ENCODE peak calls at places on chromosome 21, in nine cellular contexts. One of them, this sample, is unnamed.

GRCh38 chr21:45295576-45296365 is 8.1 kb upstream of the POFUT2 start:
- DNase-seq in activated CD4-positive, alpha-beta T cell treated with anti-CD3 and anti-CD28 coated beads for 48 hours: no peak
- DNase-seq in AML-193: no peak
- DNase-seq in effector memory CD8-positive, alpha-beta T cell: no peak
- DNase-seq in HEK293T: no peak
- DNase-seq in NCI-H2029 treated with DMSO at 0.1 percent for 48 hours: no peak
- DNase-seq in omental fat pad: no peak
- DNase-seq in GM10248: no peak
- DNase-seq in mesendoderm: no peak
- DNase-seq in this sample: no peak

GRCh38 chr21:41605178-41605933 is 97.4 kb upstream of the TMPRSS2 start:
- DNase-seq in activated CD4-positive, alpha-beta T cell treated with anti-CD3 and anti-CD28 coated beads for 48 hours: no peak
- DNase-seq in AML-193: no peak
- DNase-seq in effector memory CD8-positive, alpha-beta T cell: no peak
- DNase-seq in HEK293T: no peak
- DNase-seq in NCI-H2029 treated with DMSO at 0.1 percent for 48 hours: peak; percentile 49
- DNase-seq in omental fat pad: no peak
- DNase-seq in GM10248: no peak
- DNase-seq in mesendoderm: no peak
- DNase-seq in this sample: no peak

GRCh38 chr21:28805885-28806284 is 186.8 kb downstream of the LTN1 start:
- DNase-seq in activated CD4-positive, alpha-beta T cell treated with anti-CD3 and anti-CD28 coated beads for 48 hours: no peak
- DNase-seq in AML-193: no peak
- DNase-seq in effector memory CD8-positive, alpha-beta T cell: no peak
- DNase-seq in HEK293T: no peak
- DNase-seq in NCI-H2029 treated with DMSO at 0.1 percent for 48 hours: no peak
- DNase-seq in omental fat pad: no peak
- DNase-seq in GM10248: no peak
- DNase-seq in mesendoderm: no peak
- DNase-seq in this sample: no peak

GRCh38 chr21:35599164-35599563 is 461.2 kb downstream of the SETD4 start:
- DNase-seq in activated CD4-positive, alpha-beta T cell treated with anti-CD3 and anti-CD28 coated beads for 48 hours: no peak
- DNase-seq in AML-193: no peak
- DNase-seq in effector memory CD8-positive, alpha-beta T cell: no peak
- DNase-seq in HEK293T: no peak
- DNase-seq in NCI-H2029 treated with DMSO at 0.1 percent for 48 hours: no peak
- DNase-seq in omental fat pad: no peak
- DNase-seq in GM10248: no peak
- DNase-seq in mesendoderm: no peak
- DNase-seq in this sample: no peak

GRCh38 chr21:42505090-42505726 is 8.4 kb upstream of the SLC37A1 start:
- DNase-seq in activated CD4-positive, alpha-beta T cell treated with anti-CD3 and anti-CD28 coated beads for 48 hours: no peak
- DNase-seq in AML-193: no peak
- DNase-seq in effector memory CD8-positive, alpha-beta T cell: no peak
- DNase-seq in HEK293T: no peak
- DNase-seq in NCI-H2029 treated with DMSO at 0.1 percent for 48 hours: no peak
- DNase-seq in omental fat pad: no peak
- DNase-seq in GM10248: peak; percentile 79
- DNase-seq in mesendoderm: no peak
- DNase-seq in this sample: no peak

GRCh38 chr21:45277101-45278045 is 10.3 kb downstream of the POFUT2 start:
- DNase-seq in activated CD4-positive, alpha-beta T cell treated with anti-CD3 and anti-CD28 coated beads for 48 hours: no peak
- DNase-seq in AML-193: no peak
- DNase-seq in effector memory CD8-positive, alpha-beta T cell: no peak
- DNase-seq in HEK293T: no peak
- DNase-seq in NCI-H2029 treated with DMSO at 0.1 percent for 48 hours: no peak
- DNase-seq in omental fat pad: no peak
- DNase-seq in GM10248: no peak
- DNase-seq in mesendoderm: no peak
- DNase-seq in this sample: no peak

GRCh38 chr21:45581322-45581712 is 39.1 kb upstream of the SLC19A1 start:
- DNase-seq in activated CD4-positive, alpha-beta T cell treated with anti-CD3 and anti-CD28 coated beads for 48 hours: no peak
- DNase-seq in AML-193: no peak
- DNase-seq in effector memory CD8-positive, alpha-beta T cell: no peak
- DNase-seq in HEK293T: no peak
- DNase-seq in NCI-H2029 treated with DMSO at 0.1 percent for 48 hours: no peak
- DNase-seq in omental fat pad: no peak
- DNase-seq in GM10248: no peak
- DNase-seq in mesendoderm: no peak
- DNase-seq in this sample: no peak

GRCh38 chr21:45981154-45981606 is 390 bp upstream of the COL6A1 start:
- DNase-seq in activated CD4-positive, alpha-beta T cell treated with anti-CD3 and anti-CD28 coated beads for 48 hours: peak; percentile 63
- DNase-seq in AML-193: peak; percentile 15
- DNase-seq in effector memory CD8-positive, alpha-beta T cell: peak; percentile 36
- DNase-seq in HEK293T: peak; percentile 91
- DNase-seq in NCI-H2029 treated with DMSO at 0.1 percent for 48 hours: no peak
- DNase-seq in omental fat pad: no peak
- DNase-seq in GM10248: peak; percentile 64
- DNase-seq in mesendoderm: peak; percentile 97
- DNase-seq in this sample: peak; percentile 66

GRCh38 chr21:14956826-14957225 is 108.0 kb downstream of the NRIP1 start:
- DNase-seq in activated CD4-positive, alpha-beta T cell treated with anti-CD3 and anti-CD28 coated beads for 48 hours: no peak
- DNase-seq in AML-193: no peak
- DNase-seq in effector memory CD8-positive, alpha-beta T cell: no peak
- DNase-seq in HEK293T: no peak
- DNase-seq in NCI-H2029 treated with DMSO at 0.1 percent for 48 hours: no peak
- DNase-seq in omental fat pad: no peak
- DNase-seq in GM10248: no peak
- DNase-seq in mesendoderm: no peak
- DNase-seq in this sample: no peak

GRCh38 chr21:27220416-27220815 is 253.5 kb upstream of the ADAMTS5 start:
- DNase-seq in activated CD4-positive, alpha-beta T cell treated with anti-CD3 and anti-CD28 coated beads for 48 hours: no peak
- DNase-seq in AML-193: no peak
- DNase-seq in effector memory CD8-positive, alpha-beta T cell: no peak
- DNase-seq in HEK293T: no peak
- DNase-seq in NCI-H2029 treated with DMSO at 0.1 percent for 48 hours: no peak
- DNase-seq in omental fat pad: no peak
- DNase-seq in GM10248: no peak
- DNase-seq in mesendoderm: no peak
- DNase-seq in this sample: no peak

GRCh38 chr21:42081931-42082381 is 10.8 kb downstream of the UMODL1 start:
- DNase-seq in activated CD4-positive, alpha-beta T cell treated with anti-CD3 and anti-CD28 coated beads for 48 hours: no peak
- DNase-seq in AML-193: no peak
- DNase-seq in effector memory CD8-positive, alpha-beta T cell: no peak
- DNase-seq in HEK293T: no peak
- DNase-seq in NCI-H2029 treated with DMSO at 0.1 percent for 48 hours: no peak
- DNase-seq in omental fat pad: no peak
- DNase-seq in GM10248: no peak
- DNase-seq in mesendoderm: no peak
- DNase-seq in this sample: no peak

GRCh38 chr21:26715878-26716506 is 129.2 kb downstream of the ADAMTS1 start:
- DNase-seq in activated CD4-positive, alpha-beta T cell treated with anti-CD3 and anti-CD28 coated beads for 48 hours: peak; percentile 39
- DNase-seq in AML-193: peak; percentile 11
- DNase-seq in effector memory CD8-positive, alpha-beta T cell: no peak
- DNase-seq in HEK293T: peak; percentile 81
- DNase-seq in NCI-H2029 treated with DMSO at 0.1 percent for 48 hours: peak; percentile 15
- DNase-seq in omental fat pad: no peak
- DNase-seq in GM10248: peak; percentile 20
- DNase-seq in mesendoderm: peak; percentile 82
- DNase-seq in this sample: peak; percentile 23

GRCh38 chr21:45137612-45137937 is 63.2 kb downstream of the ADARB1 start:
- DNase-seq in activated CD4-positive, alpha-beta T cell treated with anti-CD3 and anti-CD28 coated beads for 48 hours: no peak
- DNase-seq in AML-193: no peak
- DNase-seq in effector memory CD8-positive, alpha-beta T cell: no peak
- DNase-seq in HEK293T: no peak
- DNase-seq in NCI-H2029 treated with DMSO at 0.1 percent for 48 hours: no peak
- DNase-seq in omental fat pad: no peak
- DNase-seq in GM10248: no peak
- DNase-seq in mesendoderm: no peak
- DNase-seq in this sample: no peak

GRCh38 chr21:16794944-16795343 is 717.9 kb upstream of the CXADR start:
- DNase-seq in activated CD4-positive, alpha-beta T cell treated with anti-CD3 and anti-CD28 coated beads for 48 hours: no peak
- DNase-seq in AML-193: no peak
- DNase-seq in effector memory CD8-positive, alpha-beta T cell: no peak
- DNase-seq in HEK293T: no peak
- DNase-seq in NCI-H2029 treated with DMSO at 0.1 percent for 48 hours: no peak
- DNase-seq in omental fat pad: peak; percentile 32
- DNase-seq in GM10248: no peak
- DNase-seq in mesendoderm: peak; percentile 11
- DNase-seq in this sample: no peak

GRCh38 chr21:29299906-29300546 is 1.3 kb downstream of the BACH1 start:
- DNase-seq in activated CD4-positive, alpha-beta T cell treated with anti-CD3 and anti-CD28 coated beads for 48 hours: peak; percentile 66
- DNase-seq in AML-193: peak; percentile 71
- DNase-seq in effector memory CD8-positive, alpha-beta T cell: peak; percentile 21
- DNase-seq in HEK293T: peak; percentile 33
- DNase-seq in NCI-H2029 treated with DMSO at 0.1 percent for 48 hours: peak; percentile 95
- DNase-seq in omental fat pad: no peak
- DNase-seq in GM10248: peak; percentile 53
- DNase-seq in mesendoderm: peak; percentile 89
- DNase-seq in this sample: peak; percentile 33

GRCh38 chr21:16084776-16085364 is 355.1 kb downstream of the USP25 start:
- DNase-seq in activated CD4-positive, alpha-beta T cell treated with anti-CD3 and anti-CD28 coated beads for 48 hours: no peak
- DNase-seq in AML-193: no peak
- DNase-seq in effector memory CD8-positive, alpha-beta T cell: no peak
- DNase-seq in HEK293T: peak; percentile 37
- DNase-seq in NCI-H2029 treated with DMSO at 0.1 percent for 48 hours: no peak
- DNase-seq in omental fat pad: no peak
- DNase-seq in GM10248: no peak
- DNase-seq in mesendoderm: no peak
- DNase-seq in this sample: no peak

GRCh38 chr21:45632897-45633260 is 10.6 kb upstream of the PCBP3 start:
- DNase-seq in activated CD4-positive, alpha-beta T cell treated with anti-CD3 and anti-CD28 coated beads for 48 hours: no peak
- DNase-seq in AML-193: no peak
- DNase-seq in effector memory CD8-positive, alpha-beta T cell: no peak
- DNase-seq in HEK293T: no peak
- DNase-seq in NCI-H2029 treated with DMSO at 0.1 percent for 48 hours: no peak
- DNase-seq in omental fat pad: no peak
- DNase-seq in GM10248: no peak
- DNase-seq in mesendoderm: no peak
- DNase-seq in this sample: no peak

GRCh38 chr21:17783816-17784598 is 35.1 kb downstream of the C21orf91 start:
- DNase-seq in activated CD4-positive, alpha-beta T cell treated with anti-CD3 and anti-CD28 coated beads for 48 hours: no peak
- DNase-seq in AML-193: peak; percentile 89
- DNase-seq in effector memory CD8-positive, alpha-beta T cell: no peak
- DNase-seq in HEK293T: no peak
- DNase-seq in NCI-H2029 treated with DMSO at 0.1 percent for 48 hours: no peak
- DNase-seq in omental fat pad: no peak
- DNase-seq in GM10248: peak; percentile 26
- DNase-seq in mesendoderm: no peak
- DNase-seq in this sample: no peak

GRCh38 chr21:38756746-38757145 is 49.0 kb upstream of the ETS2 start:
- DNase-seq in activated CD4-positive, alpha-beta T cell treated with anti-CD3 and anti-CD28 coated beads for 48 hours: no peak
- DNase-seq in AML-193: no peak
- DNase-seq in effector memory CD8-positive, alpha-beta T cell: no peak
- DNase-seq in HEK293T: no peak
- DNase-seq in NCI-H2029 treated with DMSO at 0.1 percent for 48 hours: no peak
- DNase-seq in omental fat pad: no peak
- DNase-seq in GM10248: no peak
- DNase-seq in mesendoderm: no peak
- DNase-seq in this sample: no peak

GRCh38 chr21:42671778-42672593 is 18.6 kb downstream of the PDE9A start:
- DNase-seq in activated CD4-positive, alpha-beta T cell treated with anti-CD3 and anti-CD28 coated beads for 48 hours: no peak
- DNase-seq in AML-193: no peak
- DNase-seq in effector memory CD8-positive, alpha-beta T cell: no peak
- DNase-seq in HEK293T: no peak
- DNase-seq in NCI-H2029 treated with DMSO at 0.1 percent for 48 hours: peak; percentile 96
- DNase-seq in omental fat pad: no peak
- DNase-seq in GM10248: no peak
- DNase-seq in mesendoderm: no peak
- DNase-seq in this sample: peak; percentile 38

GRCh38 chr21:44793269-44794030 is 8.2 kb downstream of the UBE2G2 start:
- DNase-seq in activated CD4-positive, alpha-beta T cell treated with anti-CD3 and anti-CD28 coated beads for 48 hours: peak; percentile 61
- DNase-seq in AML-193: peak; percentile 45
- DNase-seq in effector memory CD8-positive, alpha-beta T cell: peak; percentile 39
- DNase-seq in HEK293T: peak; percentile 88
- DNase-seq in NCI-H2029 treated with DMSO at 0.1 percent for 48 hours: peak; percentile 53
- DNase-seq in omental fat pad: no peak
- DNase-seq in GM10248: peak; percentile 79
- DNase-seq in mesendoderm: peak; percentile 78
- DNase-seq in this sample: peak; percentile 39